ENCODE peak calls at places on chromosomes 13 and 19, in five cellular contexts. X is K562, F is HCT116, G is HepG2, D is GM12878. W is an unnamed sample.
A peak's percentile ranks its signal among the peaks of the same experiment; 100 is the strongest.

GRCh38 chr13:21014666-21015170 is 46.7 kb downstream of the LATS2 start:
- DNase-seq in X (no peak), G (peak; percentile 79), D (no peak), F (no peak), W (no peak)

GRCh38 chr19:4089400-4089908 is 22.8 kb upstream of the ZBTB7A start:
- DNase-seq in X (no peak), F (no peak), G (no peak), D (no peak), W (no peak)

GRCh38 chr13:51638497-51638871 is 54.2 kb downstream of the WDFY2 start:
- DNase-seq in X (no peak), G (no peak), D (no peak), F (no peak), W (no peak)

GRCh38 chr19:1556639-1557070 is 11.5 kb downstream of the MEX3D start:
- DNase-seq in D (no peak), F (no peak), G (no peak), X (no peak), W (no peak)

GRCh38 chr19:14114854-14115253 is 2.7 kb downstream of the PRKACA start:
- DNase-seq in X (peak; percentile 52), G (no peak), F (no peak), D (no peak), W (no peak)

GRCh38 chr19:24071078-24071477 is 15.9 kb upstream of the ZNF254 start:
- DNase-seq in D (no peak), G (no peak), X (no peak), F (no peak), W (no peak)

GRCh38 chr19:10884273-10884672 is 12.9 kb downstream of the CARM1 start:
- DNase-seq in X (no peak), F (peak; percentile 13), G (no peak), D (no peak), W (no peak)

GRCh38 chr13:101527130-101527529 is 74.7 kb downstream of the ITGBL1 start:
- DNase-seq in X (no peak), F (no peak), D (no peak), G (no peak), W (no peak)

GRCh38 chr13:31038834-31039552 is 106.5 kb downstream of the TEX26 start:
- DNase-seq in X (no peak), D (peak; percentile 84), F (no peak), G (no peak), W (no peak)

GRCh38 chr19:4067396-4068057 is 828 bp upstream of the ZBTB7A start:
- DNase-seq in X (peak; percentile 72), D (no peak), F (no peak), G (no peak), W (no peak)

GRCh38 chr19:2604747-2605329 is 97.7 kb downstream of the GNG7 start:
- DNase-seq in F (no peak), X (no peak), D (no peak), G (no peak), W (no peak)

GRCh38 chr19:670609-671075 is 5.5 kb upstream of the FSTL3 start:
- DNase-seq in G (peak; percentile 75), D (no peak), F (no peak), X (no peak), W (no peak)

GRCh38 chr13:47896546-47896945 is 104.5 kb downstream of the SUCLA2 start:
- DNase-seq in D (no peak), X (no peak), F (no peak), G (no peak), W (no peak)

GRCh38 chr13:113954046-113954841 is 19.6 kb downstream of the C13orf46 start:
- DNase-seq in G (no peak), X (no peak), D (no peak), F (no peak), W (no peak)
- TF ChIP-seq ZNF274 in G (no peak), X (no peak), D (no peak), F (no peak), W (no peak)

GRCh38 chr19:7905859-7906258 is 2.2 kb downstream of the MAP2K7 start:
- DNase-seq in D (no peak), X (no peak), F (no peak), G (no peak), W (no peak)
- TF ChIP-seq ZNF274 in D (no peak), X (no peak), F (no peak), G (no peak), W (no peak)

GRCh38 chr13:76974618-76974975 is 17.3 kb upstream of the CLN5 start:
- DNase-seq in F (no peak), X (no peak), D (no peak), G (no peak), W (no peak)

GRCh38 chr13:76973920-76974617 is 17.8 kb upstream of the CLN5 start:
- DNase-seq in D (no peak), F (no peak), G (no peak), X (no peak), W (no peak)

GRCh38 chr13:76976929-76977328 is 15.0 kb upstream of the CLN5 start:
- DNase-seq in X (no peak), F (no peak), D (no peak), G (no peak), W (no peak)

GRCh38 chr13:76976488-76976887 is 15.4 kb upstream of the CLN5 start:
- DNase-seq in G (no peak), D (no peak), X (no peak), F (no peak), W (no peak)

GRCh38 chr13:76975863-76976262 is 16.0 kb upstream of the CLN5 start:
- DNase-seq in G (no peak), X (no peak), D (no peak), F (no peak), W (no peak)
- TF ChIP-seq ZNF274 in G (no peak), X (no peak), D (no peak), F (no peak), W (no peak)

GRCh38 chr13:88176231-88176630 is 505.1 kb downstream of the SLITRK5 start:
- DNase-seq in D (no peak), G (no peak), F (no peak), X (no peak), W (no peak)
- TF ChIP-seq ZNF274 in D (no peak), G (no peak), F (no peak), X (no peak), W (no peak)

DNA sequence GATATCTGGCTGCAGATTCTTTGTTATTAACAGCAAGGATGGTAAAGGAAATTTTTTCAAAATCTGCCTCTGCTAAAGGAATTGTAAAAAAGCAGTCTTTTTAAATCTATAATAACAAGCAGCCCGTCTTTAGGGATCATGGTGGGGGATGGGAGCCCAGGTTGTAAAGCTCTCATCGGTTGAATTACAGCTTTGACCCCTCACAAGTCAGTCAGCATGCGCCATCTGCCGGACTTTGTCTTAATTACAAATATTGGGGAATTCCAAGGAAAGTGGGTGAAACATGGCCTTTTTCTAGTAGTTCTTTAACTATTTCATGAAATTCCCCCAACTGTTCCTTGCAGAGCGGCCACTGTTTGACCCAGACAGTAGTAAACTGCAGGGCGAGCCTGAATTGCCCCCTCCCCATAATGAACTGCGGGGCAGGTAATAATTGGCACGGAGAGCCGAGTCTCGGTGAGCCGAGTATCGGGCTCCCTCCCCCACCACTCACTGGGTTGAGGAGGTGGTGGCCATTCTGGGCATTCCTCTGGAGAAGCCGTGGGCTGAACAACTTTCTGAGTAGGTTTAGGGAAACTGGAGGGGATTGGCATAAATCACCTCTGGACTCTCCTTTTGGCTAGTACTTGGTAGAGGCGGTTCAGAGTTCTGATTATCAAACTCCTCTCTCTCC is 11.6 kb downstream of the ZNF578 start:
- DNase-seq in G (peak; percentile 24), D (no peak), F (peak; percentile 2), X (peak; percentile 64), W (peak; percentile 59)
- TF ChIP-seq ZNF274 in G (no peak), D (no peak), F (no peak), X (no peak), W (no peak)

DNA sequence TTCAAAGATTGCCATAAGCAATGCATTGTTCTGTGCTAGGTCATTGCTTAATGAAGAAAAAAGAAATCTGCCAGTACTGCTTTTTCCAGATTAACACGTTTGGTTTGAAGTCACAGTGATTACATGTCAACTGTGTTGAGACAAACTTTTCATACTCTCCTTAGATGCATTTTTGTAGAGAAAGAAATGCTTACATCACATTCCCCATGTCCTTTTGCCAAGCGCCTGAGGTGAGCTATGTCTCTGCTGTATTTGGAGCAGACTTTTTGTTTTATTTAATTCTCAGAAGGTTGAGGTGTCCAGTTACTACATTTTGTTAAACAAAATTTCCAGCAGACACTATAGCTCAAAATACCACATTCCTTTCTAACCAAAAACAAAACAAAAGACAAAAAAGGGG is 16.2 kb downstream of the LACC1 start:
- DNase-seq in X (no peak), F (no peak), G (no peak), D (no peak), W (no peak)
- TF ChIP-seq ZNF274 in X (no peak), F (no peak), G (no peak), D (no peak), W (no peak)

GRCh38 chr19:47109177-47109540 is 4.4 kb downstream of the ZC3H4 start:
- DNase-seq in D (no peak), G (no peak), F (no peak), X (no peak), W (no peak)

GRCh38 chr19:47109541-47110375 is 3.8 kb downstream of the ZC3H4 start:
- DNase-seq in D (no peak), G (no peak), X (peak; percentile 59), F (no peak), W (no peak)

GRCh38 chr19:47111682-47112165 is 1.9 kb downstream of the ZC3H4 start:
- DNase-seq in F (no peak), D (no peak), X (no peak), G (no peak), W (no peak)

GRCh38 chr19:47111081-47111589 is 2.4 kb downstream of the ZC3H4 start:
- DNase-seq in X (no peak), D (no peak), F (no peak), G (no peak), W (no peak)

DNA sequence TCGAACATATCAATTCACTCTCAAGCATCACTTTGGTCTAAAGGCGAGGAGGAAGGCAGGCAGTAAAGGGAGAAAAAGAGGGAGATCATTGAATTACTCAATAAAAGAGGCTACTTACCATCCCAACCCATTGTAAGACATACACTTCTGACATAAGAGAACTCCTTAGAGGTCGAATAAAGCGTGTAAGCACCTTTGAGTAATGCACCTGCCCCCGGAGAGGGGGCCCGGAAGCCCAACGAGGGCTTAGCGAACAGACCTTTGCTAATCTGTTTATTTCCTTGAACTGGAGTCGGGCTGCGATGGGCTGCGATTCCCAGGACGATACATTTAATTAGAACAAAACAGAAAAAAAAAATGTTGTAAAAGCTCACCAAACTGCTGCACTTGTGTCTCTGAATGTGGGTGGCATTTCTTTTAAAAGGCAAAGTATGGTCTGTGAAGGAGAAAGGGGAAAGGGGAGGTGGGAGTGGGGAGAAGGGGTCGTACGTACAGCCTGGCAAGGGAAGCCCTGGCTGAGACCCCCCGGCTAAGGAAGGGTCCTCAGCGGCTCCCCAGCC is 3.0 kb downstream of the ZC3H4 start:
- DNase-seq in F (no peak), D (no peak), X (no peak), G (no peak), W (no peak)
- TF ChIP-seq ZNF274 in F (no peak), D (no peak), X (no peak), G (no peak), W (no peak)

DNA sequence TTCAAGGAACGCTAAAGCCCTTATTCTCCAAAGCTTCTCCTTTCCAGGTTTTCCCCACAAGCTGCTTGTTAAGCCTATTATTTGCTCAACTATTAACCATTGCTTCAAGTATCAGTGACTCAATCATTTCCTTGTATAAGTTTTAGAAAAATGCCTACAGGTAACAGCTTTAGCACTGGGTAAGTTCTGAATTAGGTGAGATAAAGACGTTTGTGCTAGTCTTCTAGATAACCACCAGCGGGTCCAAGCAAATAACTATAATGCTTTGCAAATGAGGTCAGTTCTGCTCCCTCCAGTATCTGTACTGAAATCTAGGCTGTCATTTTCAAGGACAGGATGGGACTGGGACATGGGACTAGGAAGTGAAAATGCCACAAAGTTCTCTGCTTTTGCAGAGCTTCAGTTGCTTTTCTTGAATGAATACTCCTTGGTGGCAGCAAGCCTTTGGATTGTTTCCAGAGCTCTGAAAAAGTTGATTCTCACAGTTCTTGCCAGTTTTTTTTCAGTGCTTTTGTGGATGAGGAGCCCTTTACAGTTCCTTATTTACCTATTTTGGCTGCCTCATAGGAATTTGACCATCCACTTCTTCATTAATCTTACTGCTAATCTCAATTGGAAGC is 1487.7 kb downstream of the EFNB2 start:
- DNase-seq in D (no peak), G (no peak), F (no peak), X (no peak), W (no peak)
- TF ChIP-seq ZNF274 in D (no peak), G (no peak), F (no peak), X (no peak), W (no peak)

W was measured in H1.